ENCODE peak calls at places on chromosomes 1 and 21, in eight cellular contexts. R, M, E, L, C, O, N and H are unnamed samples.

GRCh38 chr1:204093421-204093717 is 20.5 kb downstream of the SOX13 start:
- DNase-seq in R (no peak), M (no peak), E (no peak), L (no peak), C (no peak), O (no peak), N (no peak), H (peak; percentile 9)

GRCh38 chr1:207240325-207241095 is 81.0 kb upstream of the CD55 start:
- DNase-seq in R (no peak), M (no peak), E (peak; percentile 32), L (no peak), C (peak; percentile 56), O (no peak), N (peak; percentile 52), H (no peak)

GRCh38 chr1:87044840-87045239 is 130.4 kb downstream of the HS2ST1 start:
- DNase-seq in R (no peak), M (no peak), E (no peak), L (no peak), C (no peak), O (peak; percentile 41), N (no peak), H (no peak)

GRCh38 chr1:62241357-62242131 is 46.9 kb downstream of the L1TD1 start:
- DNase-seq in R (no peak), M (no peak), E (no peak), L (no peak), C (no peak), O (no peak), N (no peak), H (peak; percentile 49)

GRCh38 chr1:110196917-110197782 is 13.0 kb upstream of the KCNC4 start:
- DNase-seq in R (no peak), M (peak; percentile 30), E (peak; percentile 75), L (peak; percentile 37), C (peak; percentile 46), O (peak; percentile 35), N (peak; percentile 75), H (peak; percentile 97)

GRCh38 chr1:28640766-28641165 is 2.1 kb downstream of the TAF12 start:
- DNase-seq in R (no peak), M (no peak), E (peak; percentile 42), L (no peak), C (peak; percentile 29), O (peak; percentile 11), N (peak; percentile 51), H (no peak)

GRCh38 chr1:110421159-110421777 is 13.8 kb upstream of the LAMTOR5 start:
- DNase-seq in R (no peak), M (no peak), E (peak; percentile 85), L (no peak), C (peak; percentile 60), O (peak; percentile 20), N (peak; percentile 75), H (peak; percentile 74)

GRCh38 chr21:17613242-17613676 is 558 bp upstream of the BTG3 start:
- DNase-seq in R (peak; percentile 73), M (no peak), E (peak; percentile 53), L (no peak), C (peak; percentile 16), O (peak; percentile 5), N (peak; percentile 15), H (peak; percentile 42)